ENCODE peak calls at places on chromosomes 7 and 10, in six cellular contexts. Q is left cardiac atrium, L is erythroblast, O is DMS53, N is epithelial cell of esophagus, D is AML-193. X is an unnamed sample.

GRCh38 chr10:43230909-43231522 is 35.8 kb downstream of the RASGEF1A start:
- DNase-seq in Q (peak), D (no peak), L (no peak), N (no peak), O (no peak), X (no peak)

GRCh38 chr7:6465862-6466261 is 18.1 kb upstream of the DAGLB start:
- DNase-seq in D (no peak), N (no peak), L (no peak), O (no peak), Q (no peak), X (no peak)

GRCh38 chr10:97399843-97400545 is 1.1 kb downstream of the RRP12 start:
- DNase-seq in Q (peak), D (peak), O (peak), N (peak), L (peak), X (peak)

GRCh38 chr7:112162161-112163020 is 43.8 kb downstream of the DOCK4 start:
- DNase-seq in O (peak), Q (peak), N (peak), D (no peak), L (no peak), X (peak)

GRCh38 chr7:101390901-101391301 is 28.2 kb downstream of the COL26A1 start:
- DNase-seq in D (peak), L (no peak), Q (no peak), O (no peak), N (no peak), X (no peak)

GRCh38 chr10:101512741-101513140 is 75.3 kb downstream of the POLL start:
- DNase-seq in O (peak), Q (no peak), D (no peak), L (no peak), N (peak), X (no peak)

GRCh38 chr10:43264324-43264986 is 2.4 kb downstream of the RASGEF1A start:
- DNase-seq in D (no peak), N (no peak), Q (no peak), L (no peak), O (no peak), X (no peak)

GRCh38 chr7:74606101-74606908 is 51.2 kb upstream of the GTF2I start:
- DNase-seq in O (peak), N (no peak), L (no peak), D (no peak), Q (peak), X (peak)

GRCh38 chr10:26881600-26882331 is 21.0 kb upstream of the ABI1 start:
- DNase-seq in L (peak), Q (no peak), O (peak), D (peak), N (peak), X (peak)

GRCh38 chr7:52843436-52843835 is 192.0 kb upstream of the POM121L12 start:
- DNase-seq in N (no peak), O (no peak), Q (no peak), L (no peak), D (no peak), X (no peak)

GRCh38 chr10:97131702-97132101 is 54.1 kb downstream of the SLIT1 start:
- DNase-seq in D (no peak), O (no peak), L (no peak), N (no peak), Q (no peak), X (no peak)

X was measured in HT-29.